ENCODE peak calls at places on chromosomes 7 and 10, in four cellular contexts. M, E, U and G are unnamed samples.

GRCh38 chr10:132030898-132031463 is 34.8 kb upstream of the JAKMIP3 start:
- DNase-seq in M (no peak), E (no peak), U (no peak), G (no peak)

GRCh38 chr10:92897916-92898315 is 49.6 kb downstream of the EXOC6 start:
- DNase-seq in M (no peak), E (no peak), U (no peak), G (no peak)

GRCh38 chr7:128783143-128783799 is 7.7 kb upstream of the OPN1SW start:
- DNase-seq in M (peak), E (peak), U (peak), G (peak)

GRCh38 chr7:64665980-64666674 is at the start of gene ZNF107:
- DNase-seq in M (peak), E (peak), U (peak), G (peak)

GRCh38 chr7:98276241-98276761 is 5.2 kb upstream of the BRI3 start:
- DNase-seq in M (peak), E (no peak), U (no peak), G (no peak)

GRCh38 chr7:132500727-132501410 is 75.4 kb downstream of the PLXNA4 start:
- DNase-seq in M (no peak), E (peak), U (peak), G (peak)

GRCh38 chr7:21912305-21912704 is 33.4 kb downstream of the CDCA7L start:
- DNase-seq in M (peak), E (no peak), U (no peak), G (no peak)

GRCh38 chr10:113484487-113484886 is 68.4 kb upstream of the HABP2 start:
- DNase-seq in M (no peak), E (no peak), U (no peak), G (no peak)

GRCh38 chr7:101479217-101479616 is 116.5 kb downstream of the COL26A1 start:
- DNase-seq in M (no peak), E (no peak), U (no peak), G (no peak)

GRCh38 chr10:114772496-114773196 is 48.9 kb upstream of the FHIP2A start:
- DNase-seq in M (no peak), E (no peak), U (no peak), G (no peak)

GRCh38 chr10:72981028-72981881 is 26.6 kb upstream of the PLA2G12B start:
- DNase-seq in M (no peak), E (no peak), U (no peak), G (no peak)

GRCh38 chr10:75024971-75025523 is 86.4 kb upstream of the SAMD8 start:
- DNase-seq in M (no peak), E (no peak), U (no peak), G (no peak)

GRCh38 chr10:61452229-61452651 is 941 bp downstream of the TMEM26 start:
- DNase-seq in M (no peak), E (peak), U (peak), G (peak)

GRCh38 chr7:127884066-127884559 is 147.1 kb downstream of the LRRC4 start:
- DNase-seq in M (no peak), E (no peak), U (no peak), G (no peak)

GRCh38 chr10:128631801-128632241 is 505.6 kb upstream of the MKI67 start:
- DNase-seq in M (no peak), E (peak), U (no peak), G (no peak)

GRCh38 chr7:149050941-149051340 is 22.6 kb upstream of the PDIA4 start:
- DNase-seq in M (peak), E (no peak), U (no peak), G (no peak)

GRCh38 chr10:34092891-34093290 is 722.2 kb downstream of the PARD3 start:
- DNase-seq in M (peak), E (no peak), U (no peak), G (no peak)

GRCh38 chr7:49228447-49228846 is 304.1 kb downstream of the CDC14C start:
- DNase-seq in M (no peak), E (peak), U (no peak), G (peak)

DNA sequence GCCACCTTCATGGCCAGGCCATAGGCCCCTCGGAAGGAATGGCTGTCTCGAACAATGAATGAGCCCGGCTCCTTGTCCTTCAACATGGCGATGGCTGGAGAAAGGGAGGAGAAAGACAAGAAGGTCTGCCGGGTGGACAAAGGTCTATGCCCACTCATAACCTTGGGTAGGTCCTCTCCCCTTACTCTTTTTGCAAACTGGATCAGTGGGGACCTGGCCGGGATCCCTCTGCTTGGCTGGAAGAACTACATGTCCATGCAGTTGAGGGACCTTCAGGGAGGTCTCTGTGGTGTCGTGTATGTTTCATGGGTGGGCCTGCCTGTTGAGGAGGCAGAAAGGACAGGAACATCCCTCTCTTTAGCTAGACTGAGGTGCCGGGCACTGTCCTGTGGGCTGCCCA is 284.8 kb downstream of the TNS3 start:
- DNase-seq in M (no peak), E (no peak), U (peak), G (no peak)
- H2AK5ac ChIP-seq in M (no peak), E (no peak), U (no peak), G (no peak)

DNA sequence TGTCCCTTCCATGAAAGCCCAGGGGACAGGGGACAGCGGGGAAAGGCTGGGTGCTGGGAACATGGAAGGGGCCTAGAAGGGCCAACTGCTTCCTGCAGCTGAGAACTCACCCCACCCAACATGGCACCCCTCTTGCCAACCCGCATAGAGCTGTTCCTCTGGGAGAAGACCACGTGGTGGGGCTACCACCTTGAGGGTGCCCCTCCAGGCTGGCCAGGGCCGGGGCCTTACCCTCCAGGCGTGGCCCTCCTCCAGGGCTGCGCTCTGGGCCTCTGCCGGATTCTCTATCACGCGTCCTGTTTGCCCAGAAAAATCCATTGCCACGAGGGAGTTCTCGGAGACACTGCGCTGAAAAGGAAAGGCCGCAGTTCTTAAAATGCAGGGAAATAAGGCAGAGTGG is 39.9 kb upstream of the DDC start:
- DNase-seq in M (no peak), E (no peak), U (no peak), G (no peak)
- H3K56ac ChIP-seq in M (no peak), E (no peak), U (no peak), G (no peak)

DNA sequence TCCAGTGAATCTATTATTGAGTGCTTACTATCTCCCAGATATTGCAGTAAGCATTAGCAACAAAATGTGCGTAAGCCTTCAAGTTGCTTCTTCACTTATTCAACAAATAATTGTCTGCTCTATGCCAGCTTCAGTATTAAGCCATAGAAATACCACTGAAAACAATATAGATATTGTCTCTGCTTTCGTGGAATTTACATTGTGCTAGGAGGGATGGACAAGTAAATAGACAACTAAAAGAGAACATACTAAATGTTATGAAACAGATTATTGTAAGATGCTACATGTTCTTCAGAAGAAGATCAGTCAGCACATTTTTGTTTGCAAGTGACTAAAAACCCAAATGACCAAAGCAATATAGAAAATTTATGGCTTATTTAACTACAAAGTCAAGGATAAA is 27.3 kb downstream of the CFAP69 start:
- DNase-seq in M (no peak), E (no peak), U (no peak), G (no peak)
- H3K9ac ChIP-seq in M (no peak), E (no peak), U (no peak), G (no peak)

GRCh38 chr7:135844903-135845302 is 96.3 kb upstream of the FAM180A start:
- DNase-seq in M (no peak), E (no peak), U (no peak), G (no peak)
- H2AK5ac ChIP-seq in M (no peak), E (no peak), U (no peak), G (no peak)

GRCh38 chr7:44767912-44768662 is 19.4 kb downstream of the ZMIZ2 start:
- DNase-seq in M (peak), E (no peak), U (no peak), G (no peak)
- H3K56ac ChIP-seq in M (no peak), E (no peak), U (no peak), G (no peak)